ENCODE peak calls at places on chromosomes 1 and 21, in six cellular contexts. D, O, E, T, V and K are unnamed samples. For H3K9me3, the result is how much of the 10 kb centered on the place peaks cover.

GRCh38 chr1:35243681-35244080 is 24.8 kb upstream of the ZMYM4 start:
- DNase-seq in D (no peak), O (no peak), E (peak), T (peak), V (no peak), K (no peak)

GRCh38 chr1:31954607-31955283 is 16.6 kb upstream of the PTP4A2 start:
- DNase-seq in D (peak), O (peak), E (peak), T (peak), V (peak), K (peak)

GRCh38 chr21:42214921-42215320 is 4.0 kb upstream of the ABCG1 start:
- DNase-seq in D (no peak), O (peak), E (no peak), T (no peak), V (no peak), K (peak)

GRCh38 chr21:34635307-34635706 is 20.4 kb upstream of the RCAN1 start:
- DNase-seq in D (no peak), O (no peak), E (no peak), T (no peak), V (no peak), K (no peak)

GRCh38 chr1:230490436-230490835 is 64.3 kb upstream of the PGBD5 start:
- DNase-seq in D (no peak), O (no peak), E (no peak), T (no peak), V (no peak), K (no peak)

GRCh38 chr1:86758570-86758969 is 54.2 kb downstream of the SH3GLB1 start:
- DNase-seq in D (peak), O (no peak), E (peak), T (no peak), V (no peak), K (no peak)

GRCh38 chr1:27418326-27418761 is 25.9 kb downstream of the GPR3 start:
- DNase-seq in D (peak), O (peak), E (no peak), T (peak), V (peak), K (no peak)

GRCh38 chr1:205273551-205273982 is 45.8 kb downstream of the TMCC2 start:
- DNase-seq in D (peak), O (peak), E (peak), T (peak), V (peak), K (no peak)

GRCh38 chr1:193707271-193708015 is 521.0 kb upstream of the B3GALT2 start:
- DNase-seq in D (no peak), O (no peak), E (no peak), T (peak), V (no peak), K (no peak)
- H3K9me3 ChIP-seq in D (under half), O (under half), E (under half), T (under half), V (under half), K (under half)

GRCh38 chr1:217133958-217134856 is 411.0 kb upstream of the ESRRG start:
- DNase-seq in D (no peak), O (no peak), E (no peak), T (no peak), V (no peak), K (no peak)
- H3K4me3 ChIP-seq in D (peak), O (peak), E (no peak), T (peak), V (peak), K (peak)

DNA sequence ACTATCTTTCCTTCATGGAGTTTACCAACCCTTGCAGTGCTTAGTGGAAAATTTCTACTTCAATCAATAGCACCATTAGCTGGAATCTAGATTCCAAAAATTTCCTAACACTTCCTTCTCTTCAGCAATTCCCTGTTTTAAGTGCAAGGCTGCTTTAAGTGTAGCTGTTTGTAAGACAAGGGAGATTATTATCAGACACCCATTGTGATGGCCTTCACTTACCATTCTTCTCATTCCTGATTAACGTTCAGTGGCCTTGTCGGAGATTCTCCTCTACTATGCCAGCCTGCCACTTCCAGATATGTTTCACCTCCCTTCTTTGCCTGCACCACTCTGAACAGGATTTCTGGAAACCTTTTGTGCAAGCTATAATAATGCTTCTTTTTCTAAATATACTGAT is 464.9 kb upstream of the ADGRL2 start:
- DNase-seq in D (no peak), O (no peak), E (no peak), T (no peak), V (no peak), K (no peak)
- H3K9me3 ChIP-seq in D (under half), O (under half), E (under half), T (under half), V (under half), K (under half)

DNA sequence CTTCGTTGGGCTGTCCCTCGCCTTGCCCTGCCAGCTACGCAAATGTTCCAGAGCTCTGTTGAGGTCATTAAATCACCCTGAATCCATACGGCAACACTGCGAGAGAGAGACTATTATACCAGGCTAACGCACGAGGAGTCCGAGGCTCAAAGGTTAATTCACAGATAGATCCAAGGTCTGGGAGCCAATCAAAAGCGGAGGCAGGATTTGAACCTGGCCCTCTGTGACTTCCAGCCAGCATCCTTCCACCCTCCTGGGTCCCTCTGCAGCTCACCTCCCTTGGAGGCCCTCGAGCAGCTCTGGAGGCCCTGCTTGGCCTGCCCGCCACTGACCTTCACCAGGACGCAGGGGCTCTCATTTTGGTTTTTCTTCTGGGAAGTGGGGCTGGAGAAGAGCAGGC is 42.1 kb downstream of the KIAA1614 start:
- DNase-seq in D (no peak), O (no peak), E (no peak), T (no peak), V (no peak), K (no peak)
- H3K4me3 ChIP-seq in D (peak), O (peak), E (peak), T (no peak), V (no peak), K (no peak)

GRCh38 chr1:40475268-40475667 is 1.8 kb upstream of the ZFP69 start:
- DNase-seq in D (no peak), O (no peak), E (no peak), T (no peak), V (no peak), K (no peak)

DNA sequence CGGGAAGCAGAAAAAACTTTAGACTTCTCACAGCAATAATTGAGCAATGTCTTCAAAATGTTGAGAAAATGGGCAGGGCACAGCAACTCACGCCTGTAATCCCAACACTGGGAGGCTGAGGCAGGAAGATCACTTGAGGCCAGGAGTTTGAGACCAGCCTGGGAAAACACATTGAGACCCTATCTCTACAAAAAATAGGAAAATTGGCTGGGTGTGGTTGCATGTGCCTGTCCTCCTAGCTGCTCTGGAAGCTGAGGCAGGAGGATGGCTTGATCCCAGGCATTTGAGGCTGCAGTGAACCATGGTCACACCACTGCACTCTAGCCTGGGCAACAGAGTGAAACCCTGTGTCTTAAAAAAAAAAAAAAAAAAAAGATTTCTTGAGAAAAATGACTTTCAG is 7.8 kb upstream of the ZFP69 start:
- DNase-seq in D (no peak), O (no peak), E (no peak), T (no peak), V (no peak), K (no peak)
- H3K9me3 ChIP-seq in D (under half), O (half or more), E (under half), T (half or more), V (half or more), K (under half)

GRCh38 chr1:43839056-43839455 is 94.5 kb upstream of the ARTN start:
- DNase-seq in D (no peak), O (no peak), E (no peak), T (no peak), V (no peak), K (no peak)
- H3K4me3 ChIP-seq in D (no peak), O (peak), E (no peak), T (no peak), V (peak), K (no peak)

GRCh38 chr1:2836333-2836970 is 35.0 kb upstream of the TTC34 start:
- DNase-seq in D (no peak), O (no peak), E (no peak), T (no peak), V (peak), K (peak)
- H3K9me3 ChIP-seq in D (under half), O (under half), E (under half), T (under half), V (under half), K (under half)

DNA sequence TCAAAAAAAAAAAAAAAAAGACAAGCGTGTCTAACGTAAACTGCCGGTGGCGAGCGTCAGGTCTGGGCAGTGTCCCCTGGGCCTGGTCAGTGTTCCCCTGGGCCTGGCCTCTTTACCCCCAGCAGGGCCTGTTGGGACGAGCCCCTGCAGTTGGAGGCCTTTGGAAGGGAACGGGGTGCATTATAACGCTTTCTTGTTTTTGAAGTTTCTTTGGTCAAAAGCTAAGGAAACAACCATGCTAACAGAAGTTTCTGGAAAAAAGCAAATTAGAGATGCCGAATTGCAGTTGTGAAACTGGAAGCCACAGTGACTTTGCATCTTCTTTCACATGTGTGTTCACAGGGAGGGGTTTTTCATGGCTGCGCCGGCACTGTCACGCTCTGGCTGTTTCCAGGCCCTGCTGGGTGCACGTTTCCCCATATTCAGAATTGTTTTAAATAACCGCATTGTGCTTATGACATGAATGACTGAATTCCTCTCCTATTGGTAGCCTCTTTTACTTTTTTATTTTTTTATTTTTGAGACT is 16.0 kb downstream of the RRP1 start:
- DNase-seq in D (no peak), O (no peak), E (no peak), T (no peak), V (peak), K (no peak)
- H3K4me3 ChIP-seq in D (no peak), O (no peak), E (no peak), T (no peak), V (no peak), K (no peak)

GRCh38 chr1:18530567-18531502 is 50.1 kb downstream of the KLHDC7A start:
- DNase-seq in D (no peak), O (no peak), E (no peak), T (no peak), V (no peak), K (no peak)

GRCh38 chr1:18528616-18529015 is 47.9 kb downstream of the KLHDC7A start:
- DNase-seq in D (no peak), O (no peak), E (no peak), T (no peak), V (no peak), K (no peak)

GRCh38 chr1:18529714-18530113 is 49.0 kb downstream of the KLHDC7A start:
- DNase-seq in D (no peak), O (no peak), E (no peak), T (no peak), V (no peak), K (no peak)

GRCh38 chr1:18532390-18533170 is 51.9 kb downstream of the KLHDC7A start:
- DNase-seq in D (no peak), O (no peak), E (no peak), T (no peak), V (no peak), K (no peak)

GRCh38 chr1:18531503-18531845 is 50.7 kb downstream of the KLHDC7A start:
- DNase-seq in D (no peak), O (no peak), E (no peak), T (no peak), V (no peak), K (no peak)
- H3K9me3 ChIP-seq in D (under half), O (under half), E (under half), T (under half), V (under half), K (under half)